ENCODE peak calls at places on chromosomes 3 and 15, in nine cellular contexts. M is GM23338, X is hepatocyte, V is GM23248, T is neural progenitor cell, J is OCI-LY7, U is SK-N-SH, F is PC-3, S is HCT116. G is an unnamed sample.

GRCh38 chr3:139718415-139718814 is 40.6 kb upstream of the NMNAT3 start:
- DNase-seq in F (peak), M (peak), X (peak), S (peak), U (peak), J (no peak), T (peak), V (peak), G (no peak)

GRCh38 chr3:144840866-144841265 is 869.2 kb downstream of the DIPK2A start:
- DNase-seq in X (no peak), J (no peak), V (no peak), T (no peak), F (no peak), U (no peak), S (no peak), M (no peak), G (no peak)

GRCh38 chr3:129602730-129603560 is 3.5 kb downstream of the PLXND1 start:
- DNase-seq in T (peak), M (peak), V (peak), U (no peak), S (no peak), F (peak), J (no peak), X (peak), G (no peak)

GRCh38 chr15:62107561-62108110 is 40.9 kb downstream of the C2CD4A start:
- DNase-seq in M (no peak), U (no peak), F (no peak), T (no peak), V (peak), X (no peak), S (no peak), J (no peak), G (no peak)

GRCh38 chr15:33215941-33216872 is 21.7 kb upstream of the FMN1 start:
- DNase-seq in M (peak), U (no peak), T (peak), V (peak), S (no peak), J (peak), X (peak), F (peak), G (peak)

GRCh38 chr3:67642734-67643133 is 11.7 kb downstream of the SUCLG2 start:
- DNase-seq in T (no peak), X (no peak), V (no peak), J (no peak), U (no peak), F (no peak), M (no peak), S (no peak), G (no peak)

GRCh38 chr3:150158974-150159625 is 188.4 kb upstream of the PFN2 start:
- DNase-seq in S (no peak), X (no peak), M (no peak), T (no peak), J (no peak), U (no peak), V (peak), F (no peak), G (no peak)

GRCh38 chr3:117719316-117719926 is 1009.8 kb downstream of the TUSC7 start:
- DNase-seq in F (peak), T (peak), X (peak), M (peak), U (peak), J (peak), S (peak), V (peak), G (peak)

GRCh38 chr3:23475446-23475845 is 272.3 kb downstream of the UBE2E2 start:
- DNase-seq in V (no peak), T (no peak), S (no peak), X (no peak), J (no peak), F (peak), U (no peak), M (no peak), G (no peak)

GRCh38 chr15:35308802-35309201 is 223.7 kb upstream of the NANOGP8 start:
- DNase-seq in T (no peak), V (peak), M (no peak), J (no peak), X (peak), S (no peak), U (no peak), F (peak), G (no peak)

GRCh38 chr3:109081746-109082510 is 36.0 kb downstream of the MORC1 start:
- DNase-seq in J (peak), S (peak), X (peak), U (peak), M (peak), V (peak), F (peak), T (peak), G (peak)

GRCh38 chr3:73791356-73791755 is 166.6 kb upstream of the PDZRN3 start:
- DNase-seq in V (peak), F (no peak), J (no peak), X (no peak), M (no peak), S (no peak), T (no peak), U (no peak), G (no peak)

GRCh38 chr15:59866642-59867041 is 137.5 kb upstream of the FOXB1 start:
- DNase-seq in T (no peak), J (no peak), V (no peak), F (no peak), X (no peak), M (no peak), U (peak), S (no peak), G (no peak)
- H3K4me2 ChIP-seq in T (no peak), J (no peak), V (no peak), F (no peak), X (no peak), M (no peak), U (no peak), S (no peak), G (no peak)

GRCh38 chr3:184460276-184460675 is 80.4 kb downstream of the CHRD start:
- DNase-seq in V (no peak), F (no peak), X (no peak), T (no peak), U (no peak), J (no peak), S (no peak), M (no peak), G (peak)
- H2AFZ ChIP-seq in V (no peak), F (no peak), X (no peak), T (no peak), U (no peak), J (no peak), S (no peak), M (no peak), G (no peak)

GRCh38 chr15:90145259-90145658 is 43.0 kb upstream of the IDH2 start:
- DNase-seq in J (no peak), U (peak), X (no peak), V (no peak), T (no peak), S (no peak), M (no peak), F (no peak), G (no peak)

GRCh38 chr15:90141646-90142045 is 39.4 kb upstream of the IDH2 start:
- DNase-seq in V (peak), S (no peak), T (no peak), X (peak), U (no peak), F (peak), M (no peak), J (no peak), G (no peak)

GRCh38 chr15:90142216-90143175 is 40.2 kb upstream of the IDH2 start:
- DNase-seq in F (no peak), V (no peak), M (no peak), X (no peak), J (no peak), T (no peak), S (no peak), U (no peak), G (no peak)

GRCh38 chr15:90145761-90146160 is 43.5 kb upstream of the IDH2 start:
- DNase-seq in X (no peak), F (no peak), V (no peak), M (no peak), J (no peak), U (no peak), T (no peak), S (no peak), G (no peak)

DNA sequence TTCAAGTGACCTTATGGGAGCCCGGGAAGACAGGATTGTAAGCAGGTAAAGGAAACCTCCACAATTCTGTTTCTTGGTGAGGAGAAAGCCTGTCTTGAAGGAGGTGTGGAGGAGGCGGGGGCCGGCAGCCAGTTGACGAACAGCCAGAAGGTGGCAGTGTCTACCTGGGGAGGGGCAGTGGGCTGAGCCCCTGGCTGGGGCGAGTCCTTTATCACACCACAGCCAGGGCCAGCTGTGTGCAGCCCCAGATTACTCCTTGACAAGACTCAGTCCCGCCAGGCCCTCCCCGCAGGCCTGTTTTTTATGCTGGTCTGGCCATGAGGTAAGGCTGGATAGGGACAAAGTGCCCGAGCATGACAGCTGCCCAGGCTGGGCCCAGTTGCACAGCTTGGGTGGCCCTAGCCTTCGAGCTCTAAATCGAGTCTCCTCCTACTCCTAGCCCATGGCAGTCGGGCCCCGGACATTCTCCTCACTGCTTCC is 40.9 kb upstream of the IDH2 start:
- DNase-seq in J (peak), X (peak), S (peak), V (no peak), F (peak), U (peak), M (peak), T (peak), G (peak)
- TF ChIP-seq EZH2phosphoT487 in J (no peak), X (no peak), S (no peak), V (no peak), F (no peak), U (no peak), M (no peak), T (no peak), G (no peak)

DNA sequence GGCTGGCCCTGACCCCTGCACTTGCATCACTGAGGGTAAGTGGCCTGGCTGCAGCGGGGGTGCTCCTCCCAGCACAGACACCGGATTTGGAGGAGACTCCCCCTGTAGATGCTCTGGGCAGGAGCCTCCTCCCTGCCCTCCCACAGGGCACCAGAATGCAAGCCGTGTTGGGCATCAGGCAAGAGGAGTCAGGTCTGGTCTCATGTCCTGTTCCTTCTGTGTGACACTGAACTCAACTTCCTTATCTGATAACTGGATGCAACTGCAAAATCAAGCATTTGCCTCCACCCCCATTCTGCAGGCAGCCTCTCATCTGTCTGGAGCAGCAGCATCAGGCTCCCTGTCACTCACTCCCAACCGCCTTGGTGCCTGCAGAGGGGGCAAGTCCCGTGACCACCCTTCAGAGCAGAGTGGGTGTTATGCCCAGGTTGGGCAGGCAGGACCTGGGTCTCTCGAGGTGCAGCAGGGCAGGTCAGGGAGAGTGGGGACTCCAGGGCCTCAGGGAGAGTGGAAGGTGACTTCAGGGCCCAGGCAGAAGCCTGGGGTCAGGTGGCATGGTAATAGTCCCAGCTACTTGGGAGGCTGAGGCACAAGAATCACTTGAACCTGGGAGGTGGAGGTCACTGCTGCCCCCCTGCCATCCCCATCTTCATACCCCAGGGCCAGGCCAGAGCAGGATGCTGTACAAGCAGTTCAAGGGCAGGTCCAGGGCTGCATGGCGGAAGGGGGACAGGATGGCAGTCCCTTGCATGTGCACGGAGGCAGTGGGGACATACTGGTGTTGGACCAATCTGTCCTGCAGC is 10.5 kb upstream of the RPL29 start:
- DNase-seq in X (no peak), V (no peak), U (peak), M (no peak), S (no peak), J (no peak), F (no peak), T (no peak), G (no peak)
- H3K4me2 ChIP-seq in X (peak), V (peak), U (peak), M (peak), S (peak), J (no peak), F (no peak), T (peak), G (no peak)

DNA sequence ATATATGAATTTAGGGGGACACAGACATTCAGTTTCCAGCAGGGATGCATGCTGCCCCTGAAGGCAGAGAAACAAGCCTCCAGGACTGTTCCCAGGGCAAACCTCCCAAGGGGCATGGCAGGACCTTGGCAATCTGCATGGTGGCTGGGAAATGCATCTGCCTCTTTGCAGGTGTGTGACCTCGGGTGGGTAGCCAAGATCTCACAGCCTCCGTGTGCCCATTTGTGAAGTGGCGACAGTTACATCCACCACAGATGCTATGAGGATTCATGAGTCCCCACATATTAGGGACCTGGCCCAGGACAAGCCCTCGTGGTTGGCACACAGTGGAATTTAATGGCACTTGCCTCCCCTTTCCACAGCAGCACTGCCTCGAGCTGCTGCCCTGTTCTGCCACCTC is 29.9 kb downstream of the SLC28A1 start:
- DNase-seq in F (no peak), M (no peak), X (no peak), S (no peak), V (no peak), J (no peak), T (no peak), U (no peak), G (no peak)
- H2AFZ ChIP-seq in F (no peak), M (no peak), X (no peak), S (no peak), V (peak), J (no peak), T (no peak), U (peak), G (peak)

GRCh38 chr15:73633991-73634495 is 854 bp upstream of the NPTN start:
- DNase-seq in F (peak), J (no peak), T (no peak), M (no peak), V (peak), X (peak), S (peak), U (no peak), G (no peak)
- TF ChIP-seq EZH2phosphoT487 in F (no peak), J (no peak), T (no peak), M (no peak), V (no peak), X (no peak), S (no peak), U (no peak), G (no peak)

DNA sequence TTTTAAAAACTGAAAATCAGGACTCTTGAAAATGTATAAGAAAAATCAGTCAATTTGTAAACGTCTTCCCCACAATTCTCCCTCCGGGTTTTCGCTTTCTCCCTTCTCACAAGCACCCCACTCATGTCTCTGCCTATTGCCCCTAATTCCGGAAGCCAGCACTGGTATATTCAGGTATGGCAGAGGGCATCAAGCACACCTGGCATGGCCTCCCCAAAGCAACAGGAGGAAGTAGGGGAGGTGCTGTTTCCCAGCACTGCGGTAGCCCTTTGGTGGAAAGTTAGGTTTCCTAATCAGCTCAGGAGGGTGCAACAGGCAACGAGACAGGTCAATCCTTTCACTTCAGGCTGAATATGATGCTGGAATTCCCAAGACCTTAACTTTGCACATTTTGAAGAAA is 30.1 kb downstream of the LAMP3 start:
- DNase-seq in V (no peak), F (no peak), M (no peak), J (peak), X (no peak), U (no peak), T (no peak), S (no peak), G (no peak)
- H3K4me2 ChIP-seq in V (no peak), F (no peak), M (no peak), J (peak), X (no peak), U (no peak), T (no peak), S (no peak), G (no peak)

GRCh38 chr15:39976291-39977274 is 42.7 kb downstream of the EIF2AK4 start:
- DNase-seq in M (peak), T (peak), U (peak), J (peak), F (peak), S (no peak), V (peak), X (peak), G (no peak)
- H2AFZ ChIP-seq in M (no peak), T (no peak), U (no peak), J (peak), F (peak), S (no peak), V (peak), X (peak), G (no peak)

DNA sequence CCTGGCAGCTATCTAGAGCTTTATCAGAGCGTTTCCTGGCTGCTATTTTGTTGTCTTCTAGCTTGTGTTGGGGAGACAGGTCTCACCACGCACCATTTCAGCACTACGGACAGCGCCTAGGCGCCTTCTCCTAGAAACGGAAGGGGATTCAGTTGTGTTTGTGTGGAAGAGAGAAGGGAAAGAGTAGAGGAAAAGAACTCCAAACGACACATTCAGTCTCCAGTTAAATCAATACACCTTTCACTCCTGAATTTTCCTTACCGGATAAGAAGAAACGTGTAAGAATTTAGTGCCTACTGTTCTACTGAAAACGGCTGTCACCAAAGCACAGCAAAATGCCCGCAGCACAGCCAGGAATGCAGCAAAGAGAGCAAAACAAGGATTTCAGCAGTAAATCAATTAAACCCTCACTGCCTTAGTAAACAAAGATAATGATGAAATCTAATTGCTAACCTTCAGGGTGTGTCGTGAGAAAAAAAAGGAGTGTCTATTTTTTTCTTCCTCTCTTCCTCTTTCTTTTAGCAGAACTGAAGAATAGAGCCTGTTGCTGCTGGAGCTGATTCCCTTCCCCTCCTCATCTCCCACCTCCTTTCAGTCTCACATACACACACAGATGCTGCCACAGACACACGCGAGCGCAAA is 412 bp upstream of the CTXN2 start:
- DNase-seq in S (no peak), T (peak), X (peak), F (peak), U (peak), V (peak), M (peak), J (peak), G (peak)
- TF ChIP-seq EZH2phosphoT487 in S (no peak), T (peak), X (no peak), F (no peak), U (no peak), V (no peak), M (no peak), J (no peak), G (no peak)

DNA sequence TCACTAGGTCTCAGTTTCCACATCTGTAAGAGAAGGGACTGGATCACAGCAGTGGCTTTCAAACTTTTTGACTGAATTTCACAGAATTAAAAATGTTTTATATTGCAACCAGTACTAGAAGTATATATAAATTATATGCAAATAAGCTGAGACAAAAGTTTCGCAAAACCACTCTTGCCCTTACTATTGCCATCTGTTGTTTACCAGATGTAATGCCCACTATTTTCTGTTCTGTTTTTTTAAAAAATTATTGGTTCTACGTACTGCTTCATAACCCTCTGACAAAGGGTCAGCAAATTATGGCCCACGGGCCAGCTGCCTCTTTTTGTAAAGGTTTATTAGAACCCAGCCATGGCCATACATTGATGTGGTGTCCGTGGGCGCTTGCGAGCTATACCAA is 44.8 kb downstream of the PDIA5 start:
- DNase-seq in T (no peak), V (no peak), J (no peak), M (no peak), X (no peak), S (no peak), U (no peak), F (no peak), G (no peak)
- H3K4me2 ChIP-seq in T (peak), V (no peak), J (no peak), M (no peak), X (no peak), S (no peak), U (no peak), F (no peak), G (no peak)

G was measured in MM.1S.